ENCODE peak calls at places on chromosome 11, in four cellular contexts. N, C, G and J are unnamed samples.
A peak's percentile ranks its signal among the peaks of the same experiment; 100 is the strongest.

GRCh38 chr11:95156916-95157568 is 67.4 kb downstream of the ENDOD1 start:
- DNase-seq in G (no peak), C (no peak), N (no peak), J (no peak)

GRCh38 chr11:45051621-45052020 is 94.8 kb upstream of the PRDM11 start:
- DNase-seq in N (no peak), C (no peak), G (no peak), J (no peak)

GRCh38 chr11:81644239-81644840 is 1089.3 kb downstream of the FAM181B start:
- DNase-seq in C (no peak), G (peak; percentile 23), N (peak; percentile 23), J (peak; percentile 2)

GRCh38 chr11:36409152-36409713 is 100.8 kb downstream of the TRAF6 start:
- DNase-seq in C (no peak), G (peak; percentile 68), N (peak; percentile 46), J (peak; percentile 65)

GRCh38 chr11:32400670-32401369 is 34.5 kb downstream of the WT1 start:
- DNase-seq in N (no peak), G (no peak), C (no peak), J (no peak)

GRCh38 chr11:113730887-113731726 is 25.0 kb upstream of the TMPRSS5 start:
- DNase-seq in N (peak; percentile 64), G (peak; percentile 80), C (no peak), J (peak; percentile 18)

GRCh38 chr11:118002010-118002540 is 15.9 kb downstream of the IL10RA start:
- DNase-seq in N (no peak), G (peak; percentile 81), C (no peak), J (no peak)

GRCh38 chr11:26584818-26585217 is 12.8 kb upstream of the MUC15 start:
- DNase-seq in N (no peak), C (no peak), G (no peak), J (no peak)

GRCh38 chr11:63017306-63017974 is 1.8 kb upstream of the SLC22A8 start:
- DNase-seq in G (no peak), N (no peak), C (no peak), J (peak; percentile 95)

GRCh38 chr11:66868726-66869291 is 11.9 kb downstream of the LRFN4 start:
- DNase-seq in G (peak; percentile 92), N (no peak), C (peak; percentile 40), J (no peak)

GRCh38 chr11:133678211-133678610 is 145.9 kb upstream of the OPCML start:
- DNase-seq in G (no peak), N (no peak), C (no peak), J (no peak)

GRCh38 chr11:22197139-22197893 is 4.4 kb downstream of the ANO5 start:
- DNase-seq in C (no peak), N (no peak), G (no peak), J (no peak)

GRCh38 chr11:71253794-71254193 is 1.4 kb upstream of the SHANK2 start:
- DNase-seq in N (no peak), G (no peak), C (no peak), J (no peak)

GRCh38 chr11:118241191-118242098 is 10.7 kb downstream of the MPZL3 start:
- DNase-seq in C (no peak), N (no peak), G (peak; percentile 77), J (peak; percentile 93)

GRCh38 chr11:10654211-10655150 is 39.1 kb downstream of the IRAG1 start:
- DNase-seq in C (peak; percentile 23), G (peak; percentile 89), N (peak; percentile 67), J (peak; percentile 73)

GRCh38 chr11:123166095-123166559 is 28.9 kb downstream of the CLMP start:
- DNase-seq in C (no peak), G (peak; percentile 8), N (peak; percentile 97), J (no peak)

GRCh38 chr11:27451528-27451927 is 21.1 kb downstream of the LGR4 start:
- DNase-seq in C (no peak), G (no peak), N (no peak), J (no peak)

GRCh38 chr11:119091966-119092879 is 7.5 kb downstream of the HMBS start:
- DNase-seq in N (no peak), C (no peak), G (peak; percentile 55), J (no peak)

GRCh38 chr11:116701876-116702275 is 70.9 kb downstream of the BUD13 start:
- DNase-seq in G (no peak), N (no peak), C (no peak), J (no peak)

GRCh38 chr11:132035228-132035627 is 664.8 kb downstream of the NTM start:
- DNase-seq in G (no peak), N (peak; percentile 50), C (no peak), J (no peak)

GRCh38 chr11:2355000-2355644 is 22.0 kb upstream of the CD81 start:
- DNase-seq in G (no peak), N (peak; percentile 80), C (no peak), J (peak; percentile 29)

GRCh38 chr11:102168483-102168882 is 58.2 kb downstream of the YAP1 start:
- DNase-seq in N (no peak), G (no peak), C (no peak), J (no peak)

GRCh38 chr11:60493454-60493853 is 876 bp downstream of the MS4A12 start:
- DNase-seq in G (no peak), C (no peak), N (no peak), J (no peak)

GRCh38 chr11:82718307-82718706 is 15.4 kb downstream of the FAM181B start:
- DNase-seq in G (peak; percentile 59), C (no peak), N (peak; percentile 49), J (peak; percentile 34)

DNA sequence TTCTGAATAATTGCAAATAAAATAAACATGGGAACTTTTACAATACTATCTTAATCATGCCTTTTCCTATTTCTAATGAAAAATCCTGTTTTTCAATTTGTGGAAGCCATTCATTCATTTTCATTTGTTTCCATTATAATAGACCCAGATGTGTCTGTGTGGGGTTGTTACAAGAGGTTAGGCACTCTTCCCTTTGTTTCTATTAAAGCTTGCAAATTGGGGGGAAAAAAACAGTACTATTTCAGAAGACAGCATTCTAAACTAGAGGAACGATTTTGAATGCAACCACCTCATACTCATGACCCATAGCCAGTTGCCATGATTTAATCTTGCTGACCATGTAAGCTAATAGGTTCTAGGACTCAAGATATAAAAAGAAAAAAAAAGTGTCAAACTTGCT is 175.5 kb downstream of the SOX6 start:
- DNase-seq in C (no peak), G (no peak), N (no peak), J (no peak)
- TF ChIP-seq FOS in C (no peak), G (no peak), N (no peak), J (no peak)

DNA sequence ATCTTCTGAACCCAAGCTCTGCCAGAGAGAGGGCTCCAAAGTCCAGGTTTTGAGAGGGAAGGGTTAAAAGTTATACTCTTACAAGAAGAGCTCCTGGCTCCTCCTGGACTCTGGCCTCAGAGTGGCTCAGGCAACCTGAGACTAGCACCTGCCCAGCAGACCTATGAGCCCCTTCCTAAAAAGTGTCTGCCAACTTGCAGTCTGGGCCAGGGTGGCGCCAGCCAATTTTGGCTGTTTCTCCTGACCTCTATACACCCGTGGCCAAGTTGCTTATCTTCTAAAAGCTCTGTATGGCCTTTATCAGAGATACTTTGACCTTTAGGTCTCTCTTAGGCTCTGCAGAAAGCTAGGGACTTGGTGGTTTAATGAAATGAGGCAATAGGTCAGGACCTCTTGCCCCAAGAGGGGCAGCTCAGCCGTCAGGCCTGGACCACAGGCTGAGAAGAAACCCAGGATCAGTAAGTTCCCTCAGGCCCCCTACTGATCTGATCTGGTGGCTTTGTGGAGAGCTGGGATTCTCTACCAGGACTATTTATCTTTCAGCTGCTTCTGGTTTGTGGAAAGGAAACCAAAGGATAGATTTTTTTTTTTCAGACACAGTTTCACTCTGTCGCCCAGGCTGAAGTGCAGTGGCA is 10.3 kb upstream of the UCP3 start:
- DNase-seq in N (no peak), G (no peak), C (no peak), J (no peak)
- TF ChIP-seq FOS in N (no peak), G (no peak), C (no peak), J (no peak)

GRCh38 chr11:285021-285893 is 3.7 kb upstream of the PGGHG start:
- DNase-seq in N (no peak), C (no peak), G (no peak), J (no peak)

GRCh38 chr11:287821-288327 is 1.1 kb upstream of the PGGHG start:
- DNase-seq in C (no peak), G (peak; percentile 59), N (no peak), J (no peak)

GRCh38 chr11:283405-284080 is 5.3 kb downstream of the NLRP6 start:
- DNase-seq in G (no peak), N (no peak), C (no peak), J (no peak)

GRCh38 chr11:284081-285020 is 4.6 kb upstream of the PGGHG start:
- DNase-seq in C (no peak), G (no peak), N (no peak), J (no peak)

DNA sequence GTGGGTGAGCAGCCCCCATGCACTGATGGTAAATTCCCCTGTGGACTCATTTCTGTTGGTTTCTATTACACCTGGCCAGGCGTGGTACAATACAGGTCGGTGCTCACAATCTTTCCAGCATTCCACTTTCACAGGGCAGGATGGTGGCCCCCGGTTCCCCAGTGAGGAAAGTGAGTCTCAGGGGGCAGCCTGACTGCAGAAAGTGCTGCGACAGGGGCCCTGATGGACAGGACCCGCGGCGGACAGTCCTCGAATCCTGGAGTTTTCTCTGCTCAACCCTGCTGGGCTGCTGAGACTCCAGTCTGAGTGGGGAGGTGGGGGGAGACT is 3.1 kb upstream of the PGGHG start:
- DNase-seq in N (no peak), G (no peak), C (no peak), J (no peak)
- TF ChIP-seq FOS in N (no peak), G (no peak), C (no peak), J (no peak)

GRCh38 chr11:108218455-108218854 is 4.0 kb downstream of the NPAT start:
- DNase-seq in N (peak; percentile 25), G (peak; percentile 48), C (no peak), J (no peak)

GRCh38 chr11:108220721-108221346 is 1.6 kb downstream of the NPAT start:
- DNase-seq in N (no peak), G (peak; percentile 30), C (no peak), J (no peak)

GRCh38 chr11:108216988-108217387 is 5.5 kb downstream of the NPAT start:
- DNase-seq in N (no peak), G (peak; percentile 21), C (no peak), J (no peak)

GRCh38 chr11:108221401-108221800 is 1.0 kb downstream of the NPAT start:
- DNase-seq in C (no peak), N (peak; percentile 45), G (peak; percentile 23), J (peak; percentile 79)

DNA sequence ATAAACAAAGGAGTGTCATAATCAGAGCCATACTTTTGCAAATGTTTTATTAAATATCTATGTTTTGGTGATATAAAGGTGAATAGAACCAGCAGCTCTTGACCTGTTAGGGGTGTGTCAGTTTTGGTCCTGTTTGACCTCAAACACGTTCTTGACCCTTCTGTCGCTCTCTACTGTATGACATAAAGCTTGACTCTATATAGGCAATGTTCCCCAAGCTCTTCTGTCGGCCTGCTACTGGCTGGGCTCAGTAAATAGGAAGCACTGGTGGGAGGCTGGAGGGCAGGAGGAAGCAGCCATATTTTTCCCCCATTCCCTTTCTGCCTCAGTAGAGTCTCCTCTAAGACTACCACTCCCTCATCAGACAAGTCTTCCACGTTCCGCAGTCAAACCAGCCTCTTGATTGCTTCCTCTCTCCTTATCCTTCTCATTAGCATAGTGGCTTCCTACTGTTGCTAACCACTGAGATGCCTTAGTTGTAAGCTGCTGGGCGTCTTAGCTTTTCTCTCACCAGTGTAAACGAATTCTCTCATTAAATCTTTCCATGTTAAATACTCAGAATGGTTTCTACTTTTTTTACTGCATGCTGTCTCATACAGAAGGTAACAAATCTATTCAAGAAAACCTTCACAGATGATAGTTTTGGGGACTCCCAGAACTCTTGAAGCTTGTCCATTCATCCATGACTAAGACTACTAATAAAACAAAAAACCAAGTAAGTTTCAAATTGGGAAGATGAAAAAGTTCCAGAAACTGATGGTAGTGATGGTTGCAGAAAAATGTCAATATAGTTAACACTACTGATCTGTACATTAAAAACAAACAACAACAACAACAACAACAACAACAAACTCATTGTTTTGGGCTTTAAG is 3.3 kb downstream of the NPAT start:
- DNase-seq in G (peak; percentile 57), N (no peak), C (no peak), J (no peak)
- TF ChIP-seq FOS in G (no peak), N (no peak), C (no peak), J (no peak)